ENCODE peak calls at places on chromosomes 12 and 14, in five cellular contexts. X is neuronal stem cell, N is mesendoderm, G is IMR-90, C is H1. A is an unnamed sample.

GRCh38 chr12:43988838-43989560 is 153.1 kb downstream of the TMEM117 start:
- DNase-seq in N (no peak), X (no peak), G (peak; percentile 55), C (no peak), A (no peak)

GRCh38 chr14:104223810-104224515 is 85.6 kb downstream of the KIF26A start:
- DNase-seq in G (no peak), C (peak; percentile 42), X (no peak), N (peak; percentile 74), A (peak; percentile 28)

GRCh38 chr12:69065804-69066203 is 132.8 kb upstream of the CPM start:
- DNase-seq in X (no peak), G (peak; percentile 38), C (no peak), N (no peak), A (no peak)

GRCh38 chr14:23094666-23095195 is at the start of gene ACIN1:
- DNase-seq in C (peak; percentile 100), G (peak; percentile 86), X (peak; percentile 89), N (peak; percentile 97), A (peak; percentile 93)

GRCh38 chr12:50073206-50073605 is 11.9 kb upstream of the SMARCD1 start:
- DNase-seq in C (no peak), N (no peak), X (no peak), G (no peak), A (no peak)

GRCh38 chr14:47277703-47278102 is 397.7 kb downstream of the MDGA2 start:
- DNase-seq in N (peak; percentile 72), G (no peak), C (no peak), X (no peak), A (peak; percentile 25)

GRCh38 chr12:47773858-47774580 is 981 bp downstream of the SLC48A1 start:
- DNase-seq in X (no peak), G (no peak), N (no peak), C (no peak), A (no peak)

GRCh38 chr12:124837958-124838803 is 25.5 kb downstream of the SCARB1 start:
- DNase-seq in X (no peak), N (peak; percentile 56), C (no peak), G (peak; percentile 98), A (peak; percentile 96)

GRCh38 chr14:100889641-100890040 is 13.9 kb downstream of the RTL1 start:
- DNase-seq in C (no peak), N (no peak), X (no peak), G (no peak), A (no peak)

GRCh38 chr12:62517887-62518286 is 51.3 kb downstream of the MON2 start:
- DNase-seq in N (no peak), G (no peak), C (no peak), X (no peak), A (no peak)

GRCh38 chr14:103628221-103628683 is 759 bp upstream of the KLC1 start:
- DNase-seq in X (peak; percentile 36), N (peak; percentile 78), G (peak; percentile 79), C (peak; percentile 78), A (peak; percentile 90)

GRCh38 chr14:100504372-100505078 is 82.7 kb downstream of the BEGAIN start:
- DNase-seq in G (peak; percentile 28), N (peak; percentile 85), X (no peak), C (no peak), A (no peak)

GRCh38 chr14:83463500-83464098 is 1929.9 kb upstream of the SEL1L start:
- DNase-seq in C (peak; percentile 56), N (peak; percentile 75), X (peak; percentile 52), G (peak; percentile 70), A (peak; percentile 52)

GRCh38 chr12:5096241-5096880 is 52.7 kb downstream of the KCNA5 start:
- DNase-seq in N (peak; percentile 46), G (peak; percentile 92), X (no peak), C (no peak), A (peak; percentile 27)

GRCh38 chr14:26775765-26776577 is 178.1 kb upstream of the NOVA1 start:
- DNase-seq in G (peak; percentile 36), C (no peak), N (peak; percentile 59), X (no peak), A (peak; percentile 67)

GRCh38 chr12:130970165-130970907 is 16.6 kb downstream of the ADGRD1 start:
- DNase-seq in X (no peak), G (no peak), N (no peak), C (no peak), A (no peak)

GRCh38 chr14:91225025-91225424 is 19.5 kb downstream of the GPR68 start:
- DNase-seq in G (peak; percentile 67), X (no peak), C (no peak), N (no peak), A (peak; percentile 34)

GRCh38 chr12:57898308-57898970 is 42.9 kb upstream of the ATP23 start:
- DNase-seq in X (no peak), C (no peak), N (no peak), G (peak; percentile 5), A (no peak)

GRCh38 chr14:59583755-59584154 is 7.1 kb upstream of the CCDC175 start:
- DNase-seq in C (no peak), G (peak; percentile 47), X (no peak), N (peak; percentile 43), A (no peak)

GRCh38 chr12:116547955-116548471 is 11.2 kb upstream of the MAP1LC3B2 start:
- DNase-seq in C (no peak), X (no peak), N (no peak), G (peak; percentile 55), A (peak; percentile 42)

GRCh38 chr14:22887990-22888378 is 5.0 kb downstream of the REM2 start:
- DNase-seq in G (no peak), X (no peak), N (no peak), C (no peak), A (no peak)

GRCh38 chr14:75315143-75315542 is 36.5 kb downstream of the FOS start:
- DNase-seq in G (peak; percentile 52), N (no peak), X (no peak), C (no peak), A (no peak)

GRCh38 chr12:1544991-1545700 is 49.2 kb downstream of the FBXL14 start:
- DNase-seq in C (no peak), N (peak; percentile 33), G (peak; percentile 43), X (no peak), A (peak; percentile 22)

GRCh38 chr14:78071016-78071549 is 99.1 kb upstream of the NRXN3 start:
- DNase-seq in C (no peak), X (no peak), N (no peak), G (no peak), A (no peak)

GRCh38 chr12:54258286-54258685 is 21.6 kb downstream of the CBX5 start:
- DNase-seq in X (no peak), C (no peak), G (peak; percentile 70), N (peak; percentile 77), A (peak; percentile 45)

GRCh38 chr12:92068441-92068840 is 77.2 kb downstream of the BTG1 start:
- DNase-seq in G (no peak), C (no peak), X (no peak), N (no peak), A (no peak)

GRCh38 chr14:75906680-75907280 is 75.0 kb downstream of the TGFB3 start:
- DNase-seq in G (peak; percentile 70), X (peak; percentile 59), N (peak; percentile 47), C (peak; percentile 77), A (peak; percentile 65)

GRCh38 chr14:91955168-91955567 is 7.7 kb upstream of the FBLN5 start:
- DNase-seq in N (no peak), C (no peak), X (no peak), G (no peak), A (no peak)

GRCh38 chr14:73773441-73774243 is 59.5 kb upstream of the PNMA1 start:
- DNase-seq in X (no peak), N (no peak), C (no peak), G (no peak), A (no peak)

GRCh38 chr12:62466018-62466595 is 519 bp upstream of the MON2 start:
- DNase-seq in N (peak; percentile 59), C (peak; percentile 52), X (no peak), G (peak; percentile 32), A (peak; percentile 46)

GRCh38 chr14:50531595-50532501 is 521 bp downstream of the MAP4K5 start:
- DNase-seq in C (peak; percentile 77), X (peak; percentile 38), G (peak; percentile 29), N (peak; percentile 65), A (peak; percentile 64)

DNA sequence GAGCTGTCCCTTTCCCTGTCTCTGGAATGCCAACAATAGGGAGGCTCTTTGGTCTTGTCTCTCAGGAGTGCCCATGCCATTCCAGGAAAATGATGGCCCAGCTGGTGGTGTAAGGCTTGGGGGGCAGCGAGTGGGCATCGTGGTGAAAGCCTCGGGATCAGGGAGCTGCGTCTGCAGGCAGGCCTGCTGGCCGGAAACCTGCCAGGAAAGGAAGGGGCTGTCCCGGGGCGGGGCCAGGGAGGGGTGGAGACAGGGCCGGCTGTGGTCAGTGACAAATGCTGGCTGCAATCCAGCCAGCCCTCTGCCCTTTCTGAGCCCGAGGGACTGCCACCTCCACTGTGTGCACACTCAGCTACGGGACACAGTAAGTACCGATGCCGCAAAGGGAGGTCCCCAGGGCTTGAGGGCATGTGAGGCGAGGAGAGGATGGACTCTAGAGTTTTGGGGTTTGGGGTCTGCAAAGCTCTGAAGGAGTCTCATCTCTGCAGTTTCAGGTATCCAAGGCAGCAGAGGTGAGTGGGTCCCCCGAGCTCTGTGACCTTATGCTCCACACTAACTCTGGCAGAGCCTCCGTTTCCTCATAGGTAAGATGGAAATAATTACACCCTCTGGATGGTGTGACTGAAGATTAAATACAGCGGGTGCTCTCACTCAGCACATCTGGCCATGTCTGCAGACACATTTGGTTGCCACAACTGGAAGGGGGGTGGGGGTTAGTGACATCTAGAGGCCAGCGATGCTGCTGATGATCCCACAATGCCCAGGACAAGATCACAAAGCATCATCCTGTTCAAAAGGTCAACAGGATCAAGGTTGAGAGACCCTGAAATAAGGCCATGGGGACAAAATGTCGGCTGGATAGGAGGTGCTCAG is at the start of gene SERPINA5:
- DNase-seq in N (peak; percentile 37), G (no peak), C (peak; percentile 62), X (no peak), A (no peak)
- H3K4me3 ChIP-seq in N (no peak within 1 kb of the TSS), G (no peak within 1 kb of the TSS), C (no peak within 1 kb of the TSS), X (no peak within 1 kb of the TSS), A (no peak within 1 kb of the TSS)

GRCh38 chr12:19432309-19433170 is 6.8 kb upstream of the AEBP2 start:
- DNase-seq in G (no peak), C (no peak), X (no peak), N (no peak), A (no peak)
- H2BK15ac ChIP-seq in G (peak overlapping the region; percentile 39), C (no peak overlapping the region), X (no peak overlapping the region), N (peak overlapping the region; percentile 42), A (no peak overlapping the region)

GRCh38 chr12:82647853-82648252 is 38.9 kb upstream of the TMTC2 start:
- DNase-seq in N (no peak), G (no peak), X (no peak), C (no peak), A (no peak)

GRCh38 chr12:82645414-82645813 is 41.3 kb upstream of the TMTC2 start:
- DNase-seq in G (no peak), C (no peak), N (no peak), X (no peak), A (no peak)

GRCh38 chr12:82650627-82651337 is 35.9 kb upstream of the TMTC2 start:
- DNase-seq in X (no peak), C (no peak), G (no peak), N (peak; percentile 64), A (no peak)

GRCh38 chr12:82651489-82651888 is 35.2 kb upstream of the TMTC2 start:
- DNase-seq in C (no peak), N (no peak), G (no peak), X (no peak), A (no peak)

GRCh38 chr12:82648510-82648909 is 38.2 kb upstream of the TMTC2 start:
- DNase-seq in N (no peak), X (no peak), C (no peak), G (no peak), A (no peak)
- H3K4me3 ChIP-seq in N (no peak overlapping the region), X (no peak overlapping the region), C (no peak overlapping the region), G (no peak overlapping the region), A (no peak overlapping the region)

GRCh38 chr12:119005085-119005484 is 23.7 kb downstream of the SRRM4 start:
- DNase-seq in G (no peak), N (peak; percentile 28), X (no peak), C (no peak), A (no peak)

GRCh38 chr12:118999107-118999506 is 17.8 kb downstream of the SRRM4 start:
- DNase-seq in X (no peak), C (no peak), N (no peak), G (no peak), A (no peak)
- H2BK15ac ChIP-seq in X (no peak overlapping the region), C (no peak overlapping the region), N (no peak overlapping the region), G (no peak overlapping the region), A (no peak overlapping the region)